ENCODE peak calls at places on chromosomes 5 and 9, in six cellular contexts. One of them, this sample, is unnamed.

GRCh38 chr5:138352071-138352721 is at the start of gene KDM3B:
- DNase-seq in K562: peak
- DNase-seq in SK-N-SH: peak
- DNase-seq in HepG2: peak
- DNase-seq in GM12878: peak
- DNase-seq in HCT116: peak
- DNase-seq in this sample: peak

GRCh38 chr5:153520952-153521351 is 30.5 kb downstream of the GRIA1 start:
- DNase-seq in K562: no peak
- DNase-seq in SK-N-SH: no peak
- DNase-seq in HepG2: no peak
- DNase-seq in GM12878: no peak
- DNase-seq in HCT116: no peak
- DNase-seq in this sample: no peak

GRCh38 chr9:134326754-134327526 is 685 bp downstream of the RXRA start:
- DNase-seq in K562: peak
- DNase-seq in SK-N-SH: peak
- DNase-seq in HepG2: no peak
- DNase-seq in GM12878: no peak
- DNase-seq in HCT116: no peak
- DNase-seq in this sample: no peak

GRCh38 chr5:73663860-73664240 is 37.9 kb downstream of the ARHGEF28 start:
- DNase-seq in K562: no peak
- DNase-seq in SK-N-SH: no peak
- DNase-seq in HepG2: peak
- DNase-seq in GM12878: peak
- DNase-seq in HCT116: no peak
- DNase-seq in this sample: no peak

GRCh38 chr9:136190656-136191548 is 14.0 kb downstream of the LHX3 start:
- DNase-seq in K562: no peak
- DNase-seq in SK-N-SH: no peak
- DNase-seq in HepG2: no peak
- DNase-seq in GM12878: no peak
- DNase-seq in HCT116: no peak
- DNase-seq in this sample: no peak

GRCh38 chr9:129673602-129674001 is 8.2 kb downstream of the PRRX2 start:
- DNase-seq in K562: no peak
- DNase-seq in SK-N-SH: peak
- DNase-seq in HepG2: no peak
- DNase-seq in GM12878: no peak
- DNase-seq in HCT116: no peak
- DNase-seq in this sample: no peak

GRCh38 chr5:159217236-159217635 is 7.9 kb upstream of the RNF145 start:
- DNase-seq in K562: no peak
- DNase-seq in SK-N-SH: no peak
- DNase-seq in HepG2: no peak
- DNase-seq in GM12878: no peak
- DNase-seq in HCT116: no peak
- DNase-seq in this sample: no peak

GRCh38 chr5:32420506-32420905 is 24.0 kb downstream of the ZFR start:
- DNase-seq in K562: no peak
- DNase-seq in SK-N-SH: peak
- DNase-seq in HepG2: no peak
- DNase-seq in GM12878: no peak
- DNase-seq in HCT116: no peak
- DNase-seq in this sample: no peak

GRCh38 chr5:159784993-159785392 is 131.3 kb upstream of the ADRA1B start:
- DNase-seq in K562: no peak
- DNase-seq in SK-N-SH: no peak
- DNase-seq in HepG2: no peak
- DNase-seq in GM12878: no peak
- DNase-seq in HCT116: no peak
- DNase-seq in this sample: no peak

GRCh38 chr5:173029499-173029921 is 26.6 kb upstream of the CREBRF start:
- DNase-seq in K562: peak
- DNase-seq in SK-N-SH: no peak
- DNase-seq in HepG2: no peak
- DNase-seq in GM12878: no peak
- DNase-seq in HCT116: no peak
- DNase-seq in this sample: no peak

GRCh38 chr9:19232117-19232829 is 1.8 kb downstream of the DENND4C start:
- DNase-seq in K562: no peak
- DNase-seq in SK-N-SH: no peak
- DNase-seq in HepG2: no peak
- DNase-seq in GM12878: no peak
- DNase-seq in HCT116: no peak
- DNase-seq in this sample: no peak

GRCh38 chr9:108634164-108634563 is 221.6 kb downstream of the ACTL7B start:
- DNase-seq in K562: no peak
- DNase-seq in SK-N-SH: no peak
- DNase-seq in HepG2: no peak
- DNase-seq in GM12878: no peak
- DNase-seq in HCT116: peak
- DNase-seq in this sample: no peak

GRCh38 chr9:33878691-33879366 is 61.9 kb downstream of the UBE2R2 start:
- DNase-seq in K562: no peak
- DNase-seq in SK-N-SH: no peak
- DNase-seq in HepG2: no peak
- DNase-seq in GM12878: no peak
- DNase-seq in HCT116: no peak
- DNase-seq in this sample: no peak

GRCh38 chr5:45162974-45163373 is 354.2 kb downstream of the MRPS30 start:
- DNase-seq in K562: no peak
- DNase-seq in SK-N-SH: no peak
- DNase-seq in HepG2: no peak
- DNase-seq in GM12878: no peak
- DNase-seq in HCT116: no peak
- DNase-seq in this sample: no peak

GRCh38 chr5:104347119-104347708 is 784.6 kb upstream of the NUDT12 start:
- DNase-seq in K562: no peak
- DNase-seq in SK-N-SH: no peak
- DNase-seq in HepG2: no peak
- DNase-seq in GM12878: no peak
- DNase-seq in HCT116: peak
- DNase-seq in this sample: no peak

GRCh38 chr9:14480561-14480960 is 166.6 kb upstream of the NFIB start:
- DNase-seq in K562: no peak
- DNase-seq in SK-N-SH: no peak
- DNase-seq in HepG2: no peak
- DNase-seq in GM12878: no peak
- DNase-seq in HCT116: no peak
- DNase-seq in this sample: no peak

GRCh38 chr9:109311731-109312130 is 9.1 kb downstream of the EPB41L4B start:
- DNase-seq in K562: no peak
- DNase-seq in SK-N-SH: peak
- DNase-seq in HepG2: no peak
- DNase-seq in GM12878: no peak
- DNase-seq in HCT116: no peak
- DNase-seq in this sample: no peak

GRCh38 chr5:108420755-108421154 is 38.9 kb upstream of the FBXL17 start:
- DNase-seq in K562: no peak
- DNase-seq in SK-N-SH: no peak
- DNase-seq in HepG2: no peak
- DNase-seq in GM12878: no peak
- DNase-seq in HCT116: no peak
- DNase-seq in this sample: no peak

GRCh38 chr5:81749562-81750307 is 1.2 kb downstream of the SSBP2 start:
- DNase-seq in K562: peak
- DNase-seq in SK-N-SH: peak
- DNase-seq in HepG2: no peak
- DNase-seq in GM12878: peak
- DNase-seq in HCT116: no peak
- DNase-seq in this sample: no peak

GRCh38 chr5:151068571-151069197 is 12.2 kb downstream of the TNIP1 start:
- DNase-seq in K562: no peak
- DNase-seq in SK-N-SH: no peak
- DNase-seq in HepG2: no peak
- DNase-seq in GM12878: no peak
- DNase-seq in HCT116: no peak
- DNase-seq in this sample: no peak

GRCh38 chr9:79817469-79818004 is 245.8 kb downstream of the TLE4 start:
- DNase-seq in K562: no peak
- DNase-seq in SK-N-SH: no peak
- DNase-seq in HepG2: no peak
- DNase-seq in GM12878: no peak
- DNase-seq in HCT116: no peak
- DNase-seq in this sample: no peak

GRCh38 chr5:174305241-174305681 is 259.8 kb downstream of the NSG2 start:
- DNase-seq in K562: no peak
- DNase-seq in SK-N-SH: no peak
- DNase-seq in HepG2: no peak
- DNase-seq in GM12878: no peak
- DNase-seq in HCT116: no peak
- DNase-seq in this sample: no peak

DNA sequence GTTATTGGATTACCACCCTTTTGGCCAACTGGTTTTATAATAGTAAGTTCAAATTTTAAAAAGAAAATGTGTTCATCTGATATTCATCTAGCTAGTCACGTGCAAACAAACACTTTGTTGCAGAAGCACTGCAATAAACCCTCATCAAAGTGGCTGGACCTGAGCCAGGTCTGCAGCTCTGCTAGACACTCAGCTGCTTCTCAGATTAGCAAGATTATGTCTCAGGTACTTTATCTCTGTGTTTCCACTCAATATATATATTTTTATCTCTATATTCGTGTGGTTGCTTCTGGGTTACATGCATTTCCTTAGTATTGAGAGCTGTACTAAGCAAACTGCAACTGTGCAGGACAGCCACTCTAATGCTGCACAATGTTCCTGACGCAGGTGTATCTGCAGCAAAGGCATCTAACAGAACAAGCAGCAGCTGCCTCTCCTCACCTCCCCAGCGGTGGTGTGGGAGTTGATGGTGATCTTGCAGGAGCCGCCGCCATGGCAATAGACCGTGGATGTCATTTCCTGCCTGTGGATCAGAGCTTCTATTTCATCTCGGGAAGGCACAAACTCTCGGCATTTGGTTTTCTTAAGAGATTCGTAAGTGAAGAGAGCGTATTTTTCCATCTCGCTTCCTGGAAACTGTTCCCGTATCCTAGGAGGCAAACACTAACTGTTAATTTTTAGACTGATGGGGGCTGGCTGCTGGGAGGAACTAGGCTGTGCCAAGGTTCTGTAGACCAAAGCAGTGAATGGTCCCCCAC is 56.6 kb upstream of the RETREG1 start:
- DNase-seq in K562: no peak
- DNase-seq in SK-N-SH: no peak
- DNase-seq in HepG2: no peak
- DNase-seq in GM12878: no peak
- DNase-seq in HCT116: no peak
- DNase-seq in this sample: no peak
- TF ChIP-seq YY1 in K562: no peak
- TF ChIP-seq YY1 in SK-N-SH: no peak
- TF ChIP-seq YY1 in HepG2: no peak
- TF ChIP-seq YY1 in GM12878: no peak
- TF ChIP-seq YY1 in HCT116: no peak
- TF ChIP-seq YY1 in this sample: no peak

GRCh38 chr5:67154518-67155206 is 41.9 kb downstream of the CD180 start:
- DNase-seq in K562: no peak
- DNase-seq in SK-N-SH: no peak
- DNase-seq in HepG2: no peak
- DNase-seq in GM12878: no peak
- DNase-seq in HCT116: no peak
- DNase-seq in this sample: no peak
- TF ChIP-seq YY1 in K562: no peak
- TF ChIP-seq YY1 in SK-N-SH: no peak
- TF ChIP-seq YY1 in HepG2: no peak
- TF ChIP-seq YY1 in GM12878: no peak
- TF ChIP-seq YY1 in HCT116: no peak
- TF ChIP-seq YY1 in this sample: no peak

DNA sequence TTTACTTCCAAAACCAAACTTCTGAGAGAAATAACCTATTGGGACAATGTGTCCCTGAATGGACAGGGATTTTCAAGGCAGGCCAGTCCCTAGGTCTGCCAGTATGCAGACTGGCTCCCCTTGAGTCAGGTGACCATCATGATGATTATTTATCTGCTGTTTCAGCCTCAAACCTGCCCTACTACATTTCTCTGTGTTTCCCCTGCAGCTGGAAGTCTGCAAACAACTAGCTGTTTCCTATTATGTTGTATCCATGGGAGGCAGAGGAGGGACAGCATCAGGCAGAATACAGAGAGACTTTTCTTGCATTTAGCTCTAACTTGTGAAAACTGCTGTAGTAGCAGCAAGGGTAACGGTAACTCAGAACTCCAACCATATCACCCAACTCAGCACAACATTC is 36.2 kb upstream of the IFNK start:
- DNase-seq in K562: no peak
- DNase-seq in SK-N-SH: no peak
- DNase-seq in HepG2: no peak
- DNase-seq in GM12878: no peak
- DNase-seq in HCT116: no peak
- DNase-seq in this sample: no peak
- TF ChIP-seq YY1 in K562: no peak
- TF ChIP-seq YY1 in SK-N-SH: no peak
- TF ChIP-seq YY1 in HepG2: no peak
- TF ChIP-seq YY1 in GM12878: no peak
- TF ChIP-seq YY1 in HCT116: no peak
- TF ChIP-seq YY1 in this sample: no peak

GRCh38 chr5:120382813-120383212 is 81.3 kb upstream of the PRR16 start:
- DNase-seq in K562: no peak
- DNase-seq in SK-N-SH: no peak
- DNase-seq in HepG2: no peak
- DNase-seq in GM12878: no peak
- DNase-seq in HCT116: no peak
- DNase-seq in this sample: no peak
- TF ChIP-seq YY1 in K562: no peak
- TF ChIP-seq YY1 in SK-N-SH: no peak
- TF ChIP-seq YY1 in HepG2: no peak
- TF ChIP-seq YY1 in GM12878: no peak
- TF ChIP-seq YY1 in HCT116: no peak
- TF ChIP-seq YY1 in this sample: no peak

GRCh38 chr5:112551437-112552018 is 132.5 kb upstream of the EPB41L4A start:
- DNase-seq in K562: peak
- DNase-seq in SK-N-SH: peak
- DNase-seq in HepG2: peak
- DNase-seq in GM12878: no peak
- DNase-seq in HCT116: peak
- DNase-seq in this sample: peak
- TF ChIP-seq YY1 in K562: no peak
- TF ChIP-seq YY1 in SK-N-SH: no peak
- TF ChIP-seq YY1 in HepG2: no peak
- TF ChIP-seq YY1 in GM12878: peak
- TF ChIP-seq YY1 in HCT116: no peak
- TF ChIP-seq YY1 in this sample: no peak

GRCh38 chr9:72586388-72587160 is 65.2 kb downstream of the TMC1 start:
- DNase-seq in K562: no peak
- DNase-seq in SK-N-SH: no peak
- DNase-seq in HepG2: no peak
- DNase-seq in GM12878: no peak
- DNase-seq in HCT116: no peak
- DNase-seq in this sample: no peak
- TF ChIP-seq YY1 in K562: no peak
- TF ChIP-seq YY1 in SK-N-SH: no peak
- TF ChIP-seq YY1 in HepG2: no peak
- TF ChIP-seq YY1 in GM12878: no peak
- TF ChIP-seq YY1 in HCT116: peak
- TF ChIP-seq YY1 in this sample: no peak